ENCODE peak calls at places on chromosomes 4 and X, in ten cellular contexts. One of them, this sample, is unnamed.

GRCh38 chr4:6357476-6357875 is 87.8 kb downstream of the WFS1 start:
- DNase-seq in mammary epithelial cell: no peak
- DNase-seq in choroid plexus epithelial cell: no peak
- DNase-seq in upper lobe of right lung: no peak
- DNase-seq in cardiac fibroblast: no peak
- DNase-seq in NB4: no peak
- DNase-seq in AG09309: no peak
- DNase-seq in vagina: no peak
- DNase-seq in GM06990: no peak
- DNase-seq in tibial nerve: no peak
- DNase-seq in this sample: peak

GRCh38 chr4:89283226-89283974 is 24.2 kb downstream of the GPRIN3 start:
- DNase-seq in choroid plexus epithelial cell: peak
- DNase-seq in upper lobe of right lung: no peak
- DNase-seq in tibial nerve: no peak
- DNase-seq in AG09309: no peak
- DNase-seq in vagina: no peak
- DNase-seq in GM06990: no peak
- DNase-seq in cardiac fibroblast: peak
- DNase-seq in NB4: no peak
- DNase-seq in mammary epithelial cell: peak
- DNase-seq in this sample: no peak

GRCh38 chrX:129478516-129478915 is 44.8 kb downstream of the SMARCA1 start:
- DNase-seq in tibial nerve: no peak
- DNase-seq in GM06990: no peak
- DNase-seq in NB4: no peak
- DNase-seq in AG09309: no peak
- DNase-seq in choroid plexus epithelial cell: peak
- DNase-seq in upper lobe of right lung: no peak
- DNase-seq in vagina: no peak
- DNase-seq in cardiac fibroblast: peak
- DNase-seq in mammary epithelial cell: no peak
- DNase-seq in this sample: no peak

GRCh38 chr4:37999000-37999745 is 39.0 kb downstream of the PTTG2 start:
- DNase-seq in NB4: no peak
- DNase-seq in GM06990: no peak
- DNase-seq in cardiac fibroblast: no peak
- DNase-seq in vagina: no peak
- DNase-seq in mammary epithelial cell: no peak
- DNase-seq in AG09309: no peak
- DNase-seq in tibial nerve: no peak
- DNase-seq in upper lobe of right lung: no peak
- DNase-seq in choroid plexus epithelial cell: no peak
- DNase-seq in this sample: no peak

GRCh38 chr4:8778301-8778700 is 93.3 kb downstream of the HMX1 start:
- DNase-seq in upper lobe of right lung: no peak
- DNase-seq in GM06990: no peak
- DNase-seq in AG09309: no peak
- DNase-seq in tibial nerve: no peak
- DNase-seq in choroid plexus epithelial cell: no peak
- DNase-seq in mammary epithelial cell: no peak
- DNase-seq in vagina: no peak
- DNase-seq in NB4: no peak
- DNase-seq in cardiac fibroblast: no peak
- DNase-seq in this sample: peak

GRCh38 chr4:112938461-112939058 is 110.9 kb upstream of the ANK2 start:
- DNase-seq in tibial nerve: no peak
- DNase-seq in NB4: peak
- DNase-seq in GM06990: peak
- DNase-seq in AG09309: no peak
- DNase-seq in vagina: no peak
- DNase-seq in cardiac fibroblast: peak
- DNase-seq in choroid plexus epithelial cell: peak
- DNase-seq in mammary epithelial cell: peak
- DNase-seq in upper lobe of right lung: no peak
- DNase-seq in this sample: no peak

GRCh38 chrX:14926471-14926870 is 53.2 kb downstream of the MOSPD2 start:
- DNase-seq in AG09309: no peak
- DNase-seq in GM06990: no peak
- DNase-seq in upper lobe of right lung: no peak
- DNase-seq in vagina: no peak
- DNase-seq in choroid plexus epithelial cell: no peak
- DNase-seq in NB4: no peak
- DNase-seq in tibial nerve: no peak
- DNase-seq in cardiac fibroblast: no peak
- DNase-seq in mammary epithelial cell: no peak
- DNase-seq in this sample: no peak

GRCh38 chr4:154082760-154083530 is 294.1 kb upstream of the SFRP2 start:
- DNase-seq in vagina: no peak
- DNase-seq in upper lobe of right lung: no peak
- DNase-seq in cardiac fibroblast: peak
- DNase-seq in GM06990: no peak
- DNase-seq in mammary epithelial cell: peak
- DNase-seq in tibial nerve: no peak
- DNase-seq in NB4: peak
- DNase-seq in choroid plexus epithelial cell: peak
- DNase-seq in AG09309: no peak
- DNase-seq in this sample: no peak

GRCh38 chr4:143616771-143617170 is 83.7 kb downstream of the FREM3 start:
- DNase-seq in AG09309: peak
- DNase-seq in tibial nerve: no peak
- DNase-seq in GM06990: peak
- DNase-seq in NB4: peak
- DNase-seq in mammary epithelial cell: peak
- DNase-seq in choroid plexus epithelial cell: peak
- DNase-seq in vagina: no peak
- DNase-seq in cardiac fibroblast: peak
- DNase-seq in upper lobe of right lung: no peak
- DNase-seq in this sample: no peak

GRCh38 chrX:84047339-84047738 is 140.7 kb downstream of the RPS6KA6 start:
- DNase-seq in GM06990: no peak
- DNase-seq in upper lobe of right lung: no peak
- DNase-seq in cardiac fibroblast: no peak
- DNase-seq in NB4: no peak
- DNase-seq in tibial nerve: no peak
- DNase-seq in choroid plexus epithelial cell: no peak
- DNase-seq in AG09309: no peak
- DNase-seq in mammary epithelial cell: no peak
- DNase-seq in vagina: no peak
- DNase-seq in this sample: peak

GRCh38 chr4:156775803-156776202 is 195.8 kb downstream of the PDGFC start:
- DNase-seq in AG09309: no peak
- DNase-seq in upper lobe of right lung: no peak
- DNase-seq in cardiac fibroblast: peak
- DNase-seq in mammary epithelial cell: no peak
- DNase-seq in GM06990: no peak
- DNase-seq in vagina: no peak
- DNase-seq in tibial nerve: peak
- DNase-seq in choroid plexus epithelial cell: no peak
- DNase-seq in NB4: no peak
- DNase-seq in this sample: no peak

GRCh38 chrX:137432609-137433008 is 133.3 kb upstream of the ZIC3 start:
- DNase-seq in mammary epithelial cell: no peak
- DNase-seq in NB4: peak
- DNase-seq in AG09309: no peak
- DNase-seq in upper lobe of right lung: no peak
- DNase-seq in cardiac fibroblast: no peak
- DNase-seq in choroid plexus epithelial cell: peak
- DNase-seq in GM06990: no peak
- DNase-seq in tibial nerve: no peak
- DNase-seq in vagina: no peak
- DNase-seq in this sample: no peak
- TF ChIP-seq CTCF in mammary epithelial cell: no peak
- TF ChIP-seq CTCF in NB4: peak
- TF ChIP-seq CTCF in AG09309: no peak
- TF ChIP-seq CTCF in upper lobe of right lung: peak
- TF ChIP-seq CTCF in cardiac fibroblast: peak
- TF ChIP-seq CTCF in choroid plexus epithelial cell: peak
- TF ChIP-seq CTCF in GM06990: peak
- TF ChIP-seq CTCF in tibial nerve: no peak
- TF ChIP-seq CTCF in vagina: no peak
- TF ChIP-seq CTCF in this sample: peak

DNA sequence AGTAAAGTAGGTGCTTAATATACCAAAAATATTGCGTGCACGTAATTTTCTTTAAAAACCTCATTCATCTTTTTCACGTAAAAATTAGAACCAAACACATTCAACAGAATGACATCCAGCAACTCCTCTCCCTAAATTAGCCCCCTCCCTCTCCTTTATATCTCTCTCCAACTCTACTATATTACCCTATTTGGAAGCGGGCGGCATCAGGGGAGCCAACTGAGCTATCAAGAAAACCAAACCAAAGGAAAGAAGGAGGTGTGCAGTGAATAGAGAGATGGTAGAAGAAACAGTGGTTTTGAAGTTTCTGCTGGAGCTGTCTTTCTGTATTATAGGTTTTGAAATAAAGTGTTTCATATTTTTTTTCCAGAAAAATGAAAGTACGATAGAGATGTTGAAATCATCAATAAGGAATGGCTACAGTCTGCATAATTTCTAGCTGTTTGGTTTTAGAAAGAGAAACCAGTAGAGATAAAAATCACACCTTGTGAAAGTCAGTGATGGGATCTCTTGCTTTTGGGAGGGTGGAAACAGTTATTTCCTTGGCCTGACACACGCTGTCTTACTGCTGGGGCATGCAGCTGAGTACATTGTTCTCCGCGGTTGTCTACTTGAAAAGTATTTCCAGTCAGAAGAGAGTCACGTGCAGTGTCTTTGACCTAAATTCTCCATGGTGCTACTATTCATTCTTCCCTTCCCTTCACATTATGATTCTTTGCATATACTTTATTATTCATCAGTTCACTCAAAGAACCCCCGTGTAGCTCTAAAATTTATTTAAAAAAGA is 94.1 kb upstream of the WDR17 start:
- DNase-seq in GM06990: no peak
- DNase-seq in cardiac fibroblast: no peak
- DNase-seq in mammary epithelial cell: no peak
- DNase-seq in AG09309: no peak
- DNase-seq in upper lobe of right lung: no peak
- DNase-seq in choroid plexus epithelial cell: peak
- DNase-seq in NB4: no peak
- DNase-seq in vagina: no peak
- DNase-seq in tibial nerve: no peak
- DNase-seq in this sample: no peak
- TF ChIP-seq CTCF in GM06990: no peak
- TF ChIP-seq CTCF in cardiac fibroblast: no peak
- TF ChIP-seq CTCF in mammary epithelial cell: no peak
- TF ChIP-seq CTCF in AG09309: no peak
- TF ChIP-seq CTCF in upper lobe of right lung: no peak
- TF ChIP-seq CTCF in choroid plexus epithelial cell: no peak
- TF ChIP-seq CTCF in NB4: no peak
- TF ChIP-seq CTCF in vagina: no peak
- TF ChIP-seq CTCF in tibial nerve: no peak
- TF ChIP-seq CTCF in this sample: no peak

DNA sequence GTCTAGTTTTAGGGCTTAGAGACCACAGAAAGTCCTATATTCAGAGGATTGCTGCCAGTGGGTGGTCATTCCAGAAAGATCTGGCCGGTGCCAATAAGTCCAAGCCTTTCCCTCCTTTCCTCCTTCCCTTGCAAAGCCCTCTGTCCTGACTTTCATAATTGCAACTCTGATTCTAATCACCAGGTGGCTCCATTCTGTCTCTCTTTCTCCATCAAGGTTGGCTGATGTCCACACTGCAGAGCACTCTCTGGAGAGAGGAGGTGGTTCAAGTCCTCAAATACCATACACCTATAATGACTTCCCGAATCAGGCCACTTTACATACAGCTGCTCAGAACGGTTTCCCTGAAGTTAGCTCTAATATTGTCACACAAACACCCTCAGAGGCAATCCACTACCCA is 22.4 kb upstream of the ARMCX4 start:
- DNase-seq in NB4: peak
- DNase-seq in vagina: no peak
- DNase-seq in GM06990: no peak
- DNase-seq in upper lobe of right lung: no peak
- DNase-seq in cardiac fibroblast: peak
- DNase-seq in tibial nerve: no peak
- DNase-seq in choroid plexus epithelial cell: peak
- DNase-seq in mammary epithelial cell: peak
- DNase-seq in AG09309: no peak
- DNase-seq in this sample: no peak
- TF ChIP-seq CTCF in NB4: no peak
- TF ChIP-seq CTCF in vagina: no peak
- TF ChIP-seq CTCF in GM06990: peak
- TF ChIP-seq CTCF in upper lobe of right lung: peak
- TF ChIP-seq CTCF in cardiac fibroblast: peak
- TF ChIP-seq CTCF in tibial nerve: no peak
- TF ChIP-seq CTCF in choroid plexus epithelial cell: peak
- TF ChIP-seq CTCF in mammary epithelial cell: peak
- TF ChIP-seq CTCF in AG09309: peak
- TF ChIP-seq CTCF in this sample: peak

GRCh38 chr4:103201254-103201653 is 3.1 kb upstream of the CENPE start:
- DNase-seq in NB4: no peak
- DNase-seq in AG09309: no peak
- DNase-seq in upper lobe of right lung: no peak
- DNase-seq in cardiac fibroblast: no peak
- DNase-seq in tibial nerve: no peak
- DNase-seq in GM06990: no peak
- DNase-seq in choroid plexus epithelial cell: no peak
- DNase-seq in vagina: no peak
- DNase-seq in mammary epithelial cell: no peak
- DNase-seq in this sample: no peak

GRCh38 chr4:103201724-103202123 is 3.6 kb upstream of the CENPE start:
- DNase-seq in NB4: no peak
- DNase-seq in cardiac fibroblast: no peak
- DNase-seq in upper lobe of right lung: no peak
- DNase-seq in mammary epithelial cell: no peak
- DNase-seq in vagina: no peak
- DNase-seq in choroid plexus epithelial cell: no peak
- DNase-seq in AG09309: no peak
- DNase-seq in GM06990: no peak
- DNase-seq in tibial nerve: no peak
- DNase-seq in this sample: no peak

GRCh38 chr4:103207673-103208072 is 9.5 kb upstream of the CENPE start:
- DNase-seq in tibial nerve: no peak
- DNase-seq in cardiac fibroblast: no peak
- DNase-seq in upper lobe of right lung: no peak
- DNase-seq in GM06990: no peak
- DNase-seq in NB4: peak
- DNase-seq in choroid plexus epithelial cell: no peak
- DNase-seq in vagina: no peak
- DNase-seq in mammary epithelial cell: peak
- DNase-seq in AG09309: no peak
- DNase-seq in this sample: no peak

GRCh38 chr4:103199009-103199408 is 866 bp upstream of the CENPE start:
- DNase-seq in mammary epithelial cell: no peak
- DNase-seq in upper lobe of right lung: no peak
- DNase-seq in choroid plexus epithelial cell: no peak
- DNase-seq in tibial nerve: no peak
- DNase-seq in AG09309: no peak
- DNase-seq in NB4: no peak
- DNase-seq in vagina: no peak
- DNase-seq in GM06990: no peak
- DNase-seq in cardiac fibroblast: no peak
- DNase-seq in this sample: no peak

DNA sequence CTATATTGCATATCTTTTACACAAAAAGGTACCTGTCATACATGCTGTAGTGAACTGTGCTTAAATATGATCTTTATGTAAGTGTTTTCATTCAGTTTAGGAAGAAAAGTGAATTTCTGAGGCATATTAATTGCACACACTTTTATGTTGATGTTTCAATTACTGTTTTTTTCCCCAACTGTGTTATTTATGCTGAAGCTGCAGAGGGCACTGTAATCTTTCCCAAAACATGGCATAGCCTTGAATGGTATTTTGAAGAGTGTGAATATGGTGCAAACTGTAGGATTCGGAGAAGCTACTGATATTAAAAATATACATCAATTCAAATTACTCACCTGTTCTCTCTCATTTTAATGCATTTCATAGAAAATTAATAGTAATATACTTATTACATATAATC is 6.0 kb upstream of the CENPE start:
- DNase-seq in cardiac fibroblast: peak
- DNase-seq in AG09309: no peak
- DNase-seq in mammary epithelial cell: peak
- DNase-seq in choroid plexus epithelial cell: peak
- DNase-seq in GM06990: no peak
- DNase-seq in NB4: peak
- DNase-seq in vagina: no peak
- DNase-seq in tibial nerve: no peak
- DNase-seq in upper lobe of right lung: no peak
- DNase-seq in this sample: no peak
- TF ChIP-seq CTCF in cardiac fibroblast: peak
- TF ChIP-seq CTCF in AG09309: peak
- TF ChIP-seq CTCF in mammary epithelial cell: peak
- TF ChIP-seq CTCF in choroid plexus epithelial cell: peak
- TF ChIP-seq CTCF in GM06990: peak
- TF ChIP-seq CTCF in NB4: no peak
- TF ChIP-seq CTCF in vagina: no peak
- TF ChIP-seq CTCF in tibial nerve: no peak
- TF ChIP-seq CTCF in upper lobe of right lung: no peak
- TF ChIP-seq CTCF in this sample: peak